ENCODE peak calls at places on chromosomes 6 and 20, in four cellular contexts. One of them, this sample, is unnamed.
A peak's percentile ranks its signal among the peaks of the same experiment; 100 is the strongest.

GRCh38 chr6:56671651-56672461 is 29.2 kb upstream of the DST start:
- DNase-seq in GM12878: no peak
- DNase-seq in H1: no peak
- DNase-seq in HepG2: no peak
- DNase-seq in this sample: no peak

GRCh38 chr6:71544028-71544427 is 255.4 kb downstream of the OGFRL1 start:
- DNase-seq in H1: no peak
- DNase-seq in HepG2: no peak
- DNase-seq in GM12878: no peak
- DNase-seq in this sample: no peak

GRCh38 chr6:28922004-28922840 is 1.6 kb downstream of the TRIM27 start:
- DNase-seq in GM12878: no peak
- DNase-seq in HepG2: peak; percentile 90
- DNase-seq in H1: no peak
- DNase-seq in this sample: peak; percentile 85

GRCh38 chr6:2240961-2241360 is 4.4 kb downstream of the GMDS start:
- DNase-seq in HepG2: no peak
- DNase-seq in H1: no peak
- DNase-seq in GM12878: no peak
- DNase-seq in this sample: no peak

GRCh38 chr6:195861-196360 is 96.4 kb upstream of the DUSP22 start:
- DNase-seq in H1: no peak
- DNase-seq in HepG2: no peak
- DNase-seq in GM12878: no peak
- DNase-seq in this sample: no peak

GRCh38 chr6:130202782-130203181 is 20.0 kb downstream of the SAMD3 start:
- DNase-seq in GM12878: no peak
- DNase-seq in H1: no peak
- DNase-seq in HepG2: no peak
- DNase-seq in this sample: peak; percentile 21

GRCh38 chr6:108844632-108845031 is 3.6 kb upstream of the ARMC2 start:
- DNase-seq in HepG2: no peak
- DNase-seq in H1: no peak
- DNase-seq in GM12878: no peak
- DNase-seq in this sample: no peak

GRCh38 chr6:161915456-161915964 is 641.6 kb upstream of the AGPAT4 start:
- DNase-seq in GM12878: no peak
- DNase-seq in HepG2: no peak
- DNase-seq in H1: no peak
- DNase-seq in this sample: no peak

GRCh38 chr6:56314683-56315523 is 67.5 kb upstream of the COL21A1 start:
- DNase-seq in H1: peak; percentile 68
- DNase-seq in HepG2: peak; percentile 47
- DNase-seq in GM12878: no peak
- DNase-seq in this sample: peak; percentile 14

GRCh38 chr6:56977192-56977591 is 22.3 kb downstream of the BEND6 start:
- DNase-seq in HepG2: no peak
- DNase-seq in H1: no peak
- DNase-seq in GM12878: no peak
- DNase-seq in this sample: no peak

GRCh38 chr6:128233501-128233900 is 286.9 kb downstream of the PTPRK start:
- DNase-seq in GM12878: no peak
- DNase-seq in H1: no peak
- DNase-seq in HepG2: no peak
- DNase-seq in this sample: no peak

GRCh38 chr6:37369321-37370196 is 15.8 kb downstream of the RNF8 start:
- DNase-seq in H1: no peak
- DNase-seq in HepG2: peak; percentile 86
- DNase-seq in GM12878: no peak
- DNase-seq in this sample: no peak

GRCh38 chr6:48474136-48474535 is 363.1 kb upstream of the PTCHD4 start:
- DNase-seq in GM12878: no peak
- DNase-seq in HepG2: no peak
- DNase-seq in H1: no peak
- DNase-seq in this sample: no peak

GRCh38 chr6:77178821-77179220 is 284.5 kb downstream of the HTR1B start:
- DNase-seq in HepG2: no peak
- DNase-seq in GM12878: no peak
- DNase-seq in H1: no peak
- DNase-seq in this sample: no peak

GRCh38 chr6:12504325-12504966 is 212.1 kb upstream of the PHACTR1 start:
- DNase-seq in H1: no peak
- DNase-seq in GM12878: peak; percentile 32
- DNase-seq in HepG2: peak; percentile 47
- DNase-seq in this sample: peak; percentile 45

GRCh38 chr6:17511084-17511483 is 89.0 kb upstream of the FAM8A1 start:
- DNase-seq in H1: peak; percentile 29
- DNase-seq in GM12878: no peak
- DNase-seq in HepG2: no peak
- DNase-seq in this sample: no peak

GRCh38 chr20:58393299-58393698 is 4.3 kb downstream of the VAPB start:
- DNase-seq in H1: no peak
- DNase-seq in GM12878: no peak
- DNase-seq in HepG2: no peak
- DNase-seq in this sample: no peak

GRCh38 chr6:5084787-5085637 is at the start of gene PPP1R3G:
- DNase-seq in HepG2: no peak
- DNase-seq in GM12878: no peak
- DNase-seq in H1: peak; percentile 75
- DNase-seq in this sample: peak; percentile 27

GRCh38 chr20:36128463-36129176 is 25.9 kb upstream of the EPB41L1 start:
- DNase-seq in GM12878: no peak
- DNase-seq in H1: no peak
- DNase-seq in HepG2: no peak
- DNase-seq in this sample: no peak

GRCh38 chr20:4610871-4611270 is 110.8 kb upstream of the PRND start:
- DNase-seq in H1: no peak
- DNase-seq in HepG2: no peak
- DNase-seq in GM12878: no peak
- DNase-seq in this sample: no peak

GRCh38 chr6:4313044-4313686 is 177.8 kb upstream of the ECI2 start:
- DNase-seq in HepG2: no peak
- DNase-seq in GM12878: no peak
- DNase-seq in H1: no peak
- DNase-seq in this sample: no peak

GRCh38 chr6:151275121-151275520 is 35.4 kb downstream of the AKAP12 start:
- DNase-seq in GM12878: no peak
- DNase-seq in HepG2: no peak
- DNase-seq in H1: no peak
- DNase-seq in this sample: no peak

GRCh38 chr20:50561379-50562078 is 51.3 kb downstream of the PTPN1 start:
- DNase-seq in HepG2: no peak
- DNase-seq in GM12878: no peak
- DNase-seq in H1: no peak
- DNase-seq in this sample: no peak

GRCh38 chr20:10610266-10610665 is 63.5 kb downstream of the JAG1 start:
- DNase-seq in GM12878: no peak
- DNase-seq in HepG2: no peak
- DNase-seq in H1: no peak
- DNase-seq in this sample: no peak

GRCh38 chr20:36584018-36584481 is 10.7 kb downstream of the TGIF2 start:
- DNase-seq in GM12878: no peak
- DNase-seq in H1: no peak
- DNase-seq in HepG2: no peak
- DNase-seq in this sample: peak; percentile 16

GRCh38 chr6:167416676-167417430 is 92.0 kb downstream of the TTLL2 start:
- DNase-seq in HepG2: no peak
- DNase-seq in H1: no peak
- DNase-seq in GM12878: no peak
- DNase-seq in this sample: no peak

GRCh38 chr6:44672838-44673237 is 285.3 kb downstream of the CDC5L start:
- DNase-seq in GM12878: no peak
- DNase-seq in HepG2: no peak
- DNase-seq in H1: no peak
- DNase-seq in this sample: no peak

DNA sequence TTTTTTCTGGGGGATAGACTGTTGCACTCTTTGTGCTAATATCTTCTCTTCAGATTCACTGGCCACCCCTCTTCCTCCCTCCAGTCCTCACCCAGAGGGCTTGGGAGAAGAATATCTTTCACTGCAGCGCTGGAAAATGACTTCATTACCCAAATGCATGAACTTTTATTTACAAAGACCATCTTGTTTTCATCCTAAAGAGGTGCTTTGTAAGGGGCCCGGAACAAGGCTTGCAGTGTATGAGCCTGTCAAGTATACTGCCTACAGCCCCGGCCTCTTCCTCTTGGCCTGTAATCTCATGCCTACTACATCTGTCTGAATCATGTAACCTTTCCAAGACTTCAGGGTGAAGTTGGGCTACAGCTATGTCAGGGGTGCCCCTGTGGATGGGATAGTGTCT is 554 bp upstream of the LAMA4 start:
- DNase-seq in GM12878: no peak
- DNase-seq in HepG2: no peak
- DNase-seq in H1: no peak
- DNase-seq in this sample: no peak
- H3K4me2 ChIP-seq in GM12878: no peak overlapping the region
- H3K4me2 ChIP-seq in HepG2: no peak overlapping the region
- H3K4me2 ChIP-seq in H1: peak overlapping the region; percentile 91
- H3K4me2 ChIP-seq in this sample: no peak overlapping the region

GRCh38 chr20:52269327-52269726 is 77.7 kb upstream of the ZFP64 start:
- DNase-seq in GM12878: no peak
- DNase-seq in H1: no peak
- DNase-seq in HepG2: no peak
- DNase-seq in this sample: no peak
- TF ChIP-seq ATF2 in GM12878: no peak
- TF ChIP-seq ATF2 in H1: no peak
- TF ChIP-seq ATF2 in HepG2: no peak
- TF ChIP-seq ATF2 in this sample: no peak

DNA sequence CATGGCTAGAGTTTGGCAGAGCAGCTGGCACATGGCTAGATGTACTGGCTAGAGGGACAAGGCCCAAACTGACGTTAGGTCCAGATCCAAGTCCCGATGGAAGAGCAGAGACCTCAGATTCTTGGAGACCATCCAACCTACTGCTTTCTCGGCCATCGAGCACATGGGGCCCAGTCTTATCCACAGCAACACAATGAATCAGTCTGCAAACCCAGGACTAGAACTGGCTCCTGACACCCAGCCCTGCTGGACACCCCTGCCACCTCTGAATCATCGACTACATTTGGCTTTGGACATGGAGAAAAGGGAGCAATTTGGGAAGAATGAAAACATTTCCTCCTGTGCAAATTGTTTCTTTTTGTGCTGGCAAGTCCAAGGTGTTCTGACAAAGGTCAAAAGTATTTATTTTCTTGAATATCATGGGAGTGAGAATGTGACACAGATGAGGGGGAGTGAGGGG is 23.9 kb upstream of the YWHAB start:
- DNase-seq in HepG2: no peak
- DNase-seq in GM12878: no peak
- DNase-seq in H1: peak; percentile 10
- DNase-seq in this sample: no peak
- H3K4me2 ChIP-seq in HepG2: no peak overlapping the region
- H3K4me2 ChIP-seq in GM12878: no peak overlapping the region
- H3K4me2 ChIP-seq in H1: no peak overlapping the region
- H3K4me2 ChIP-seq in this sample: no peak overlapping the region

GRCh38 chr20:20362774-20363435 is 5.0 kb upstream of the INSM1 start:
- DNase-seq in HepG2: no peak
- DNase-seq in GM12878: no peak
- DNase-seq in H1: peak; percentile 65
- DNase-seq in this sample: no peak
- TF ChIP-seq ATF2 in HepG2: no peak
- TF ChIP-seq ATF2 in GM12878: no peak
- TF ChIP-seq ATF2 in H1: no peak
- TF ChIP-seq ATF2 in this sample: no peak

DNA sequence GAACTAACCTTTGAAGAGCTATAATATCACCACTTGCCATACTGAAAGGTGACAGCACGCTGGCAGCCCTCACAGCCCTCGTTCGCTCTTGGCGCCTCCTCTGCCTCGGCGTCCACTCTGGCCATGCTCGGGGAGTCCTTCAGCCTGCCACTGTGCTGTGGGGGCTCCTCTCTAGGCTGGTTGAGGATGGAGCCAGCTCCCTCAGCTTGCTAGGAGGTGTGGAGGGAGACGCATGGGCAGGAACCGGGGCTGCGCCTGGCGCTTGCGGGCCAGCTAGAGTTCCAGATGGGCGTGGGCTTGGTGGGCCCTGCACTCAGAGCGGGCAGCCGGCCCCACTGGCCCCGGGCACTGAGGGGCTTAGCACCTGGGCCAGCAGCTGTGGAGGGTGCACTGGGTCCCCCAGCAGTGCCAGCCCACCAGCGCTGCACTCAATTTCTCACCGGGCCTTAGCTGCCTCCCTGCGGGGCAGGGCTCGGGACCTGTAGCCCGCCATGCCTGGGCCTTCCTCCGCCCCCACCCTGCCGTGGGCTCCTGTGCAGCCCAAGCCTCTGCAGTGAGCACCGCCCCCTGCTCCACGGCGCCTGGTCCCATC is 329.7 kb downstream of the LMBRD1 start:
- DNase-seq in GM12878: no peak
- DNase-seq in HepG2: no peak
- DNase-seq in H1: no peak
- DNase-seq in this sample: no peak
- H3K4me2 ChIP-seq in GM12878: no peak overlapping the region
- H3K4me2 ChIP-seq in HepG2: no peak overlapping the region
- H3K4me2 ChIP-seq in H1: no peak overlapping the region
- H3K4me2 ChIP-seq in this sample: no peak overlapping the region

GRCh38 chr6:101403566-101403965 is 10.1 kb downstream of the GRIK2 start:
- DNase-seq in H1: peak; percentile 50
- DNase-seq in GM12878: no peak
- DNase-seq in HepG2: no peak
- DNase-seq in this sample: no peak

GRCh38 chr6:101401792-101402617 is 8.5 kb downstream of the GRIK2 start:
- DNase-seq in GM12878: no peak
- DNase-seq in H1: peak; percentile 76
- DNase-seq in HepG2: no peak
- DNase-seq in this sample: no peak

GRCh38 chr6:101404767-101405166 is 11.3 kb downstream of the GRIK2 start:
- DNase-seq in H1: no peak
- DNase-seq in GM12878: no peak
- DNase-seq in HepG2: no peak
- DNase-seq in this sample: no peak

GRCh38 chr6:101400341-101400740 is 6.8 kb downstream of the GRIK2 start:
- DNase-seq in GM12878: no peak
- DNase-seq in HepG2: no peak
- DNase-seq in H1: no peak
- DNase-seq in this sample: no peak

GRCh38 chr6:101402618-101403002 is 9.1 kb downstream of the GRIK2 start:
- DNase-seq in HepG2: no peak
- DNase-seq in H1: peak; percentile 72
- DNase-seq in GM12878: no peak
- DNase-seq in this sample: no peak
- TF ChIP-seq ATF2 in HepG2: no peak
- TF ChIP-seq ATF2 in H1: no peak
- TF ChIP-seq ATF2 in GM12878: no peak
- TF ChIP-seq ATF2 in this sample: no peak

This sample was measured in K562.